ENCODE peak calls at places on chromosomes 16 and 17, in eight cellular contexts. E, S, H, V, L, G, F and Y are unnamed samples.

GRCh38 chr16:31404353-31405064 is 11.4 kb downstream of the ITGAD start:
- DNase-seq in V (no peak), S (no peak), G (no peak), E (no peak), H (no peak), F (no peak), L (no peak), Y (no peak)

GRCh38 chr17:78117027-78117981 is 11.3 kb downstream of the TMC6 start:
- DNase-seq in E (peak; percentile 62), F (no peak), S (no peak), L (no peak), G (no peak), H (no peak), V (peak; percentile 64), Y (no peak)

GRCh38 chr16:68370921-68371651 is 60.3 kb downstream of the PRMT7 start:
- DNase-seq in F (no peak), H (no peak), V (peak; percentile 54), S (no peak), E (no peak), G (no peak), L (no peak), Y (no peak)

GRCh38 chr17:37648555-37648954 is 5.3 kb upstream of the DDX52 start:
- DNase-seq in S (no peak), G (no peak), E (no peak), F (no peak), H (no peak), V (no peak), L (peak; percentile 87), Y (no peak)

GRCh38 chr16:11210260-11210659 is 45.7 kb downstream of the SOCS1 start:
- DNase-seq in E (no peak), H (no peak), F (no peak), G (no peak), L (no peak), S (no peak), V (no peak), Y (no peak)

GRCh38 chr17:71423871-71424546 is 696.8 kb upstream of the SOX9 start:
- DNase-seq in L (peak; percentile 76), S (no peak), V (no peak), F (no peak), E (no peak), G (no peak), H (no peak), Y (no peak)

GRCh38 chr17:80346498-80347275 is 68.3 kb upstream of the ENDOV start:
- DNase-seq in V (no peak), E (no peak), L (no peak), G (no peak), S (no peak), F (no peak), H (no peak), Y (no peak)

GRCh38 chr17:43456661-43457361 is 27.0 kb upstream of the DHX8 start:
- DNase-seq in E (peak; percentile 48), H (peak; percentile 23), G (no peak), L (peak; percentile 44), V (no peak), F (no peak), S (peak; percentile 65), Y (peak; percentile 58)

GRCh38 chr17:50423553-50424159 is 2.4 kb upstream of the ACSF2 start:
- DNase-seq in F (peak; percentile 66), V (no peak), L (peak; percentile 91), G (peak; percentile 26), E (peak; percentile 63), S (peak; percentile 83), H (no peak), Y (no peak)

GRCh38 chr17:13864551-13864950 is 204.8 kb upstream of the COX10 start:
- DNase-seq in L (peak; percentile 66), G (no peak), E (no peak), S (no peak), H (no peak), V (no peak), F (no peak), Y (no peak)

GRCh38 chr17:8326591-8327583 is 12.8 kb upstream of the ODF4 start:
- DNase-seq in L (no peak), G (peak; percentile 37), F (no peak), S (no peak), V (peak; percentile 73), H (no peak), E (peak; percentile 22), Y (peak; percentile 43)

GRCh38 chr17:32283745-32284207 is 18.1 kb downstream of the RHBDL3 start:
- DNase-seq in F (no peak), H (no peak), V (no peak), L (peak; percentile 72), G (no peak), S (no peak), E (no peak), Y (no peak)

GRCh38 chr17:50424246-50425000 is 1.6 kb upstream of the ACSF2 start:
- DNase-seq in V (no peak), L (no peak), G (no peak), H (no peak), E (no peak), S (no peak), F (no peak), Y (no peak)

GRCh38 chr17:12667299-12667958 is 1.7 kb downstream of the MYOCD start:
- DNase-seq in L (peak; percentile 89), S (no peak), V (no peak), G (peak; percentile 46), E (peak; percentile 15), F (no peak), H (no peak), Y (no peak)

GRCh38 chr16:15807603-15808009 is 49.2 kb downstream of the MYH11 start:
- DNase-seq in V (no peak), L (peak; percentile 45), E (no peak), G (peak; percentile 84), H (no peak), S (no peak), F (no peak), Y (no peak)

GRCh38 chr16:76787394-76787793 is 403.6 kb upstream of the MON1B start:
- DNase-seq in H (no peak), G (no peak), F (no peak), V (no peak), S (no peak), E (no peak), L (no peak), Y (no peak)

GRCh38 chr17:40326014-40326831 is 17.2 kb downstream of the RARA start:
- DNase-seq in F (no peak), E (no peak), H (no peak), G (no peak), L (no peak), V (peak; percentile 25), S (peak; percentile 87), Y (no peak)

GRCh38 chr16:73329363-73330306 is 281.7 kb upstream of the ZFHX3 start:
- DNase-seq in E (peak; percentile 8), S (no peak), F (no peak), H (no peak), G (no peak), L (no peak), V (no peak), Y (no peak)

GRCh38 chr16:57021693-57022092 is 32.3 kb downstream of the NLRC5 start:
- DNase-seq in S (no peak), H (no peak), G (no peak), V (no peak), F (no peak), L (no peak), E (no peak), Y (no peak)

GRCh38 chr16:50067290-50067853 is 1.6 kb downstream of the HEATR3 start:
- DNase-seq in E (peak; percentile 13), L (peak; percentile 74), H (no peak), V (no peak), G (peak; percentile 19), S (no peak), F (no peak), Y (peak; percentile 41)
- TF ChIP-seq CTCF in E (peak; percentile 35), L (peak; percentile 65), H (peak; percentile 16), V (peak; percentile 30), G (peak; percentile 26), S (peak; percentile 14), F (peak; percentile 34), Y (peak; percentile 43)

DNA sequence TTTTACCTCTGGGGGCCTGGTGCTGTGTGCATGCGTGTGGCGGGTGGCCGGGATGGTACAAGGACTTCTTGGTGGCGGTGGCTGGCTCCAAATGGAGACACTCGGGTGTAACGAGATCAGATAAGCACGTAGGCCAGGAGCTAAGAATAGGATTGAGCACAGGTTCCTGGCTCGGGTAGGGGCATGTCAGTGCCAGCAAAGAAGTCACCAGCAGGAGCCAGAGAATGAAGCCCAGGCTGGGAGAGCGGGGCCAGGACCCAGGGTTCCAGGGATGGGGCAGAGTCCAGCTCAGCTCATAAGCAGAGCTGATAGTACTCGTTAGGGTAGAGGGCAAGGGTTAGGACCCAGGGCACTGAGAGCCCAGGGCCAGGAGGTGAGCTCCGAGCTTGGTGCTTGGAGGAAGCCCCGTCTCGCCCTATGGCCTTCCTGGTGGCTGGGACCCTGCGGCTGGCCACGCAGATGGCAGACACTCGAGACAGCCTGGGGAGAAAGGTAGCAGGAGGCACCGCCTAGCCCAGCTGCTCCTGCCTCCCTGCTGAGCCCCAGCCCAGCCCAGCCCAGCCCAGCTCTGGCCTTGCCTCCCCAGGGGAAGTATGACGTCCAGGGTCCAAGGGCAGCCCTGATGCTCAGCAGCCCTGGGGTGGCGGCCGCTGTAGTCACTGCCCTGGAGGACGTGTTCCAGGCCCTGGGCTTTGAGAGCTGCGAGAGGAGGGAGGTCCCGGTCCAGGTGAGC is 8.9 kb downstream of the ZNF213 start:
- DNase-seq in G (no peak), H (no peak), S (no peak), E (no peak), L (no peak), F (no peak), V (peak; percentile 74), Y (peak; percentile 87)
- TF ChIP-seq POLR2A in G (no peak), H (no peak), S (no peak), E (no peak), L (no peak), F (no peak), V (no peak), Y (no peak)

GRCh38 chr17:29078183-29079045 is 35.5 kb downstream of the PIPOX start:
- DNase-seq in S (no peak), G (no peak), L (peak; percentile 15), H (no peak), V (no peak), E (no peak), F (no peak), Y (no peak)

GRCh38 chr17:29077320-29077719 is 34.4 kb downstream of the PIPOX start:
- DNase-seq in V (no peak), E (no peak), L (no peak), G (no peak), F (no peak), H (no peak), S (no peak), Y (no peak)

GRCh38 chr17:29079887-29080286 is 36.9 kb downstream of the PIPOX start:
- DNase-seq in L (no peak), V (no peak), F (no peak), H (no peak), G (no peak), E (no peak), S (no peak), Y (no peak)

GRCh38 chr17:29079433-29079832 is 36.5 kb downstream of the PIPOX start:
- DNase-seq in L (no peak), E (no peak), F (no peak), H (no peak), V (no peak), G (no peak), S (no peak), Y (no peak)

GRCh38 chr17:29080323-29080722 is 37.4 kb downstream of the PIPOX start:
- DNase-seq in G (no peak), F (no peak), E (no peak), V (no peak), H (no peak), L (no peak), S (no peak), Y (no peak)
- H3K4me1 ChIP-seq in G (no peaks in the 10 kb centered on the region), F (no peaks in the 10 kb centered on the region), E (no peaks in the 10 kb centered on the region), V (peaks cover 2% of the 10 kb centered on the region), H (no peaks in the 10 kb centered on the region), L (no peaks in the 10 kb centered on the region), S (no peaks in the 10 kb centered on the region), Y (no peaks in the 10 kb centered on the region)

GRCh38 chr16:4507588-4508345 is 30.8 kb downstream of the CDIP1 start:
- DNase-seq in G (no peak), S (no peak), F (no peak), H (no peak), E (no peak), V (no peak), L (no peak), Y (no peak)
- TF ChIP-seq CTCF in G (no peak), S (no peak), F (no peak), H (no peak), E (no peak), V (no peak), L (no peak), Y (no peak)